ENCODE peak calls at places on chromosome 16, in ten cellular contexts. A, E, T, U, J, H, B, C, L and W are unnamed samples.

GRCh38 chr16:88484505-88485365 is 31.7 kb downstream of the ZFPM1 start:
- DNase-seq in A (no peak), E (no peak), T (no peak), U (no peak), J (no peak), H (no peak), B (no peak), C (no peak), L (no peak), W (no peak)

GRCh38 chr16:67773569-67774456 is 32.5 kb downstream of the RANBP10 start:
- DNase-seq in A (no peak), E (no peak), T (no peak), U (no peak), J (no peak), H (no peak), B (no peak), C (no peak), L (peak; percentile 36), W (no peak)

GRCh38 chr16:49441366-49441780 is 67.8 kb downstream of the C16orf78 start:
- DNase-seq in A (no peak), E (no peak), T (no peak), U (peak; percentile 41), J (peak; percentile 96), H (peak; percentile 59), B (peak; percentile 52), C (no peak), L (peak; percentile 43), W (peak; percentile 82)

GRCh38 chr16:12343913-12344312 is 367.4 kb downstream of the SNX29 start:
- DNase-seq in A (no peak), E (no peak), T (no peak), U (no peak), J (no peak), H (no peak), B (no peak), C (no peak), L (no peak), W (no peak)

GRCh38 chr16:71669926-71670536 is 44.0 kb downstream of the MARVELD3 start:
- DNase-seq in A (no peak), E (no peak), T (no peak), U (no peak), J (no peak), H (no peak), B (no peak), C (no peak), L (no peak), W (no peak)

GRCh38 chr16:16124974-16125373 is 98.3 kb downstream of the ABCC6 start:
- DNase-seq in A (no peak), E (no peak), T (no peak), U (no peak), J (no peak), H (no peak), B (no peak), C (no peak), L (no peak), W (no peak)

GRCh38 chr16:61131447-61131846 is 904.8 kb downstream of the CDH8 start:
- DNase-seq in A (no peak), E (no peak), T (no peak), U (no peak), J (no peak), H (no peak), B (peak; percentile 1), C (no peak), L (no peak), W (no peak)

GRCh38 chr16:29972992-29973383 is 680 bp upstream of the TAOK2 start:
- DNase-seq in A (no peak), E (no peak), T (no peak), U (no peak), J (no peak), H (no peak), B (no peak), C (no peak), L (no peak), W (no peak)

GRCh38 chr16:11016993-11017392 is 72.6 kb downstream of the CLEC16A start:
- DNase-seq in A (no peak), E (peak; percentile 71), T (peak; percentile 82), U (peak; percentile 9), J (no peak), H (peak; percentile 39), B (no peak), C (no peak), L (peak; percentile 69), W (peak; percentile 49)

GRCh38 chr16:508884-509736 is 18.4 kb upstream of the CAPN15 start:
- DNase-seq in A (no peak), E (no peak), T (no peak), U (no peak), J (no peak), H (no peak), B (no peak), C (peak; percentile 65), L (no peak), W (no peak)

GRCh38 chr16:64459821-64460220 is 662.0 kb downstream of the CDH11 start:
- DNase-seq in A (no peak), E (peak; percentile 73), T (no peak), U (no peak), J (peak; percentile 50), H (no peak), B (no peak), C (no peak), L (peak; percentile 29), W (no peak)

GRCh38 chr16:22053921-22054341 is 38.4 kb upstream of the VWA3A start:
- DNase-seq in A (no peak), E (no peak), T (no peak), U (no peak), J (no peak), H (no peak), B (no peak), C (no peak), L (no peak), W (no peak)

GRCh38 chr16:68091604-68092261 is 6.6 kb downstream of the NFATC3 start:
- DNase-seq in A (peak; percentile 28), E (peak; percentile 57), T (peak; percentile 14), U (no peak), J (peak; percentile 79), H (no peak), B (no peak), C (no peak), L (no peak), W (no peak)

GRCh38 chr16:14511798-14512131 is 118.3 kb downstream of the PARN start:
- DNase-seq in A (no peak), E (no peak), T (no peak), U (no peak), J (no peak), H (no peak), B (no peak), C (no peak), L (no peak), W (no peak)

GRCh38 chr16:13136896-13137295 is 235.5 kb downstream of the SHISA9 start:
- DNase-seq in A (no peak), E (no peak), T (no peak), U (no peak), J (no peak), H (no peak), B (no peak), C (no peak), L (no peak), W (no peak)

GRCh38 chr16:11679250-11679649 is 11.0 kb downstream of the SNN start:
- DNase-seq in A (no peak), E (no peak), T (no peak), U (no peak), J (peak; percentile 72), H (no peak), B (no peak), C (no peak), L (no peak), W (no peak)

GRCh38 chr16:89491238-89491869 is 993 bp upstream of the ANKRD11 start:
- DNase-seq in A (peak; percentile 9), E (no peak), T (no peak), U (no peak), J (peak; percentile 16), H (no peak), B (no peak), C (no peak), L (no peak), W (peak; percentile 21)

GRCh38 chr16:35749253-35750141 is 2290.1 kb downstream of the TP53TG3F start:
- DNase-seq in A (no peak), E (no peak), T (no peak), U (no peak), J (no peak), H (no peak), B (no peak), C (no peak), L (no peak), W (no peak)

GRCh38 chr16:85704900-85705846 is 16.4 kb upstream of the GINS2 start:
- DNase-seq in A (no peak), E (no peak), T (no peak), U (no peak), J (no peak), H (no peak), B (no peak), C (no peak), L (no peak), W (no peak)

GRCh38 chr16:76940251-76940650 is 250.7 kb upstream of the MON1B start:
- DNase-seq in A (no peak), E (no peak), T (no peak), U (no peak), J (no peak), H (no peak), B (no peak), C (no peak), L (no peak), W (no peak)

GRCh38 chr16:51389881-51390280 is 238.8 kb upstream of the SALL1 start:
- DNase-seq in A (no peak), E (no peak), T (no peak), U (no peak), J (no peak), H (no peak), B (no peak), C (no peak), L (no peak), W (no peak)

GRCh38 chr16:2500937-2501750 is 12.6 kb upstream of the ATP6V0C start:
- DNase-seq in A (peak; percentile 82), E (peak; percentile 38), T (peak; percentile 87), U (peak; percentile 81), J (peak; percentile 76), H (peak; percentile 93), B (peak; percentile 88), C (peak; percentile 73), L (peak; percentile 81), W (peak; percentile 84)

GRCh38 chr16:1244881-1245280 is 4.4 kb downstream of the TPSAB1 start:
- DNase-seq in A (no peak), E (no peak), T (no peak), U (no peak), J (no peak), H (no peak), B (no peak), C (no peak), L (peak; percentile 10), W (no peak)

GRCh38 chr16:78665373-78665772 is 565.9 kb downstream of the WWOX start:
- DNase-seq in A (no peak), E (peak; percentile 45), T (no peak), U (no peak), J (no peak), H (no peak), B (no peak), C (no peak), L (no peak), W (no peak)

GRCh38 chr16:4205971-4206370 is 35.9 kb downstream of the SRL start:
- DNase-seq in A (no peak), E (no peak), T (no peak), U (no peak), J (no peak), H (no peak), B (no peak), C (no peak), L (no peak), W (no peak)

GRCh38 chr16:64345142-64345541 is 776.7 kb downstream of the CDH11 start:
- DNase-seq in A (no peak), E (no peak), T (no peak), U (no peak), J (no peak), H (no peak), B (no peak), C (no peak), L (no peak), W (no peak)

GRCh38 chr16:86676216-86676800 is 98.0 kb downstream of the FOXL1 start:
- DNase-seq in A (no peak), E (peak; percentile 81), T (peak; percentile 69), U (no peak), J (no peak), H (no peak), B (no peak), C (no peak), L (no peak), W (no peak)

GRCh38 chr16:50160495-50161164 is 7.5 kb downstream of the TENT4B start:
- DNase-seq in A (no peak), E (peak; percentile 33), T (peak; percentile 67), U (no peak), J (no peak), H (no peak), B (no peak), C (no peak), L (no peak), W (no peak)